ENCODE peak calls at places on chromosomes 7 and 10, in ten cellular contexts. H, N, U, I, D, P, O, M, C and B are unnamed samples.

GRCh38 chr7:134639061-134639460 is 7.6 kb upstream of the BPGM start:
- DNase-seq in M (no peak), C (no peak), N (no peak), U (no peak), I (no peak), D (no peak), O (no peak), H (no peak), P (no peak), B (no peak)

GRCh38 chr10:100528885-100529472 is 692 bp downstream of the NDUFB8 start:
- DNase-seq in U (no peak), H (no peak), I (no peak), C (no peak), N (no peak), M (no peak), P (no peak), D (no peak), O (no peak), B (no peak)

GRCh38 chr10:22893776-22894175 is 34.1 kb upstream of the ARMC3 start:
- DNase-seq in H (no peak), C (no peak), D (no peak), U (no peak), N (no peak), P (no peak), O (no peak), M (no peak), I (no peak), B (no peak)

GRCh38 chr10:99551158-99551557 is 18.4 kb downstream of the NKX2-3 start:
- DNase-seq in U (peak; percentile 56), P (no peak), N (peak; percentile 69), I (no peak), M (peak; percentile 90), H (peak; percentile 84), D (peak; percentile 60), O (no peak), C (no peak), B (peak; percentile 81)

GRCh38 chr10:125014984-125015944 is 73.3 kb downstream of the ZRANB1 start:
- DNase-seq in C (peak; percentile 16), P (no peak), H (no peak), N (no peak), M (no peak), D (no peak), O (no peak), I (no peak), U (no peak), B (no peak)

GRCh38 chr7:149883452-149883861 is 9.7 kb downstream of the ATP6V0E2 start:
- DNase-seq in C (peak; percentile 74), M (no peak), O (peak; percentile 49), D (peak; percentile 37), H (peak; percentile 49), P (no peak), U (peak; percentile 51), I (no peak), N (peak; percentile 60), B (no peak)

GRCh38 chr10:71221586-71222202 is 9.3 kb downstream of the UNC5B start:
- DNase-seq in U (no peak), N (no peak), I (no peak), P (no peak), H (no peak), O (no peak), M (no peak), C (no peak), D (no peak), B (no peak)

GRCh38 chr10:43194266-43194665 is 56.0 kb downstream of the CSGALNACT2 start:
- DNase-seq in P (no peak), C (no peak), I (no peak), U (no peak), N (no peak), O (no peak), D (no peak), M (no peak), H (no peak), B (no peak)

GRCh38 chr10:119933179-119933578 is 40.6 kb downstream of the SEC23IP start:
- DNase-seq in I (no peak), O (peak; percentile 54), N (peak; percentile 51), M (peak; percentile 15), C (peak; percentile 7), D (no peak), H (peak; percentile 5), U (peak; percentile 3), P (no peak), B (no peak)

GRCh38 chr7:158602041-158602440 is 14.4 kb upstream of the PTPRN2 start:
- DNase-seq in M (no peak), D (no peak), H (no peak), O (no peak), N (no peak), I (no peak), P (no peak), C (no peak), U (no peak), B (no peak)

GRCh38 chr10:99659868-99660366 is 608 bp downstream of the ENTPD7 start:
- DNase-seq in C (no peak), O (no peak), U (no peak), N (peak; percentile 25), H (no peak), P (no peak), I (no peak), D (no peak), M (no peak), B (no peak)

GRCh38 chr10:108629843-108630242 is 1293.5 kb downstream of the XPNPEP1 start:
- DNase-seq in O (no peak), P (no peak), U (no peak), H (no peak), C (no peak), I (no peak), N (no peak), D (peak; percentile 20), M (peak; percentile 38), B (no peak)

GRCh38 chr7:75056476-75056875 is 17.1 kb downstream of the RCC1L start:
- DNase-seq in D (no peak), H (no peak), C (no peak), U (peak; percentile 83), I (no peak), P (no peak), N (no peak), O (no peak), M (peak; percentile 80), B (no peak)

GRCh38 chr10:79068203-79068561 is 584 bp upstream of the ZMIZ1 start:
- DNase-seq in O (peak; percentile 49), H (peak; percentile 7), N (no peak), D (no peak), U (no peak), I (no peak), M (no peak), C (peak; percentile 47), P (peak; percentile 28), B (no peak)

GRCh38 chr7:137395425-137395824 is 51.9 kb upstream of the PTN start:
- DNase-seq in I (no peak), N (peak; percentile 38), U (no peak), H (peak; percentile 86), C (no peak), P (no peak), M (no peak), D (no peak), O (no peak), B (no peak)

GRCh38 chr10:29955308-29955935 is 104.0 kb downstream of the JCAD start:
- DNase-seq in P (no peak), C (no peak), I (no peak), D (peak; percentile 76), M (peak; percentile 66), U (peak; percentile 51), N (no peak), O (no peak), H (no peak), B (no peak)

GRCh38 chr7:3404490-3404889 is 103.4 kb downstream of the SDK1 start:
- DNase-seq in M (peak; percentile 87), N (no peak), P (no peak), C (no peak), I (no peak), H (peak; percentile 78), D (peak; percentile 21), O (no peak), U (peak; percentile 56), B (peak; percentile 42)

GRCh38 chr10:11822031-11822756 is 962 bp upstream of the PROSER2 start:
- DNase-seq in D (peak; percentile 58), O (no peak), H (peak; percentile 1), N (no peak), C (no peak), M (no peak), P (no peak), I (no peak), U (no peak), B (no peak)

GRCh38 chr10:15738237-15738928 is 18.7 kb upstream of the ITGA8 start:
- DNase-seq in H (no peak), I (no peak), N (no peak), D (no peak), C (no peak), M (no peak), U (no peak), P (no peak), O (no peak), B (no peak)

GRCh38 chr7:129950191-129950940 is 2.4 kb downstream of the UBE2H start:
- DNase-seq in C (peak; percentile 16), I (no peak), O (peak; percentile 33), M (no peak), D (peak; percentile 30), P (no peak), H (no peak), N (no peak), U (no peak), B (no peak)

GRCh38 chr7:31744294-31744874 is 57.4 kb downstream of the PPP1R17 start:
- DNase-seq in U (peak; percentile 73), M (peak; percentile 58), N (peak; percentile 73), H (peak; percentile 81), O (peak; percentile 63), D (peak; percentile 67), C (peak; percentile 57), I (no peak), P (no peak), B (peak; percentile 57)

GRCh38 chr10:124093076-124093773 is at the start of gene CHST15:
- DNase-seq in P (no peak), C (no peak), M (no peak), O (peak; percentile 65), I (no peak), H (peak; percentile 23), D (peak; percentile 79), N (peak; percentile 42), U (no peak), B (peak; percentile 85)

GRCh38 chr10:86215021-86215420 is 151.6 kb downstream of the GRID1 start:
- DNase-seq in C (no peak), P (no peak), I (no peak), H (no peak), U (no peak), D (no peak), O (no peak), N (no peak), M (no peak), B (no peak)

GRCh38 chr10:114810926-114811325 is 10.7 kb upstream of the FHIP2A start:
- DNase-seq in U (no peak), N (no peak), I (no peak), P (no peak), C (peak; percentile 83), M (no peak), D (no peak), H (no peak), O (no peak), B (no peak)